ENCODE peak calls at places on chromosomes 12 and 14, in five cellular contexts. C is NCI-H345, K is iris pigment epithelial cell, D is posterior vena cava, Y is Calu3. V is an unnamed sample.

GRCh38 chr14:77309122-77309521 is 11.6 kb downstream of the POMT2 start:
- DNase-seq in C (no peak), K (no peak), D (no peak), Y (no peak), V (no peak)

GRCh38 chr14:70934502-70935134 is 27.4 kb downstream of the PCNX1 start:
- DNase-seq in C (no peak), K (peak), D (no peak), Y (no peak), V (no peak)

GRCh38 chr14:55116246-55117030 is 12.6 kb upstream of the LGALS3 start:
- DNase-seq in C (no peak), K (no peak), D (no peak), Y (no peak), V (peak)

GRCh38 chr12:64621257-64621942 is 11.1 kb downstream of the RASSF3 start:
- DNase-seq in C (no peak), K (peak), D (no peak), Y (no peak), V (no peak)

GRCh38 chr12:12194206-12194605 is 72.6 kb downstream of the LRP6 start:
- DNase-seq in C (no peak), K (peak), D (no peak), Y (peak), V (no peak)

GRCh38 chr12:12447837-12448236 is 91.0 kb downstream of the BORCS5 start:
- DNase-seq in C (no peak), K (no peak), D (no peak), Y (no peak), V (no peak)

GRCh38 chr12:57127710-57128518 is at the start of gene LRP1:
- DNase-seq in C (peak), K (peak), D (peak), Y (peak), V (peak)

GRCh38 chr12:6373022-6373787 is 2.2 kb downstream of the SCNN1A start:
- DNase-seq in C (peak), K (no peak), D (no peak), Y (no peak), V (peak)

GRCh38 chr12:57549909-57550627 is at the start of gene KIF5A:
- DNase-seq in C (peak), K (no peak), D (peak), Y (no peak), V (peak)

GRCh38 chr12:112096070-112096469 is 12.5 kb downstream of the NAA25 start:
- DNase-seq in C (no peak), K (no peak), D (no peak), Y (no peak), V (no peak)

GRCh38 chr12:113582521-113583218 is 111.0 kb upstream of the LHX5 start:
- DNase-seq in C (no peak), K (no peak), D (no peak), Y (no peak), V (no peak)

GRCh38 chr12:58925111-58925732 is 4.9 kb upstream of the LRIG3 start:
- DNase-seq in C (no peak), K (peak), D (no peak), Y (no peak), V (no peak)

V was measured in NCI-H748 treated with DMSO at 0.1 percent for 48 hours.